ENCODE peak calls at places on chromosome 12, in seven cellular contexts. Q, D, J, H, Z, X and A are unnamed samples. For H3K4me1, the result is how much of the 10 kb centered on the place peaks cover.

GRCh38 chr12:132251741-132252490 is 77.5 kb downstream of the GALNT9 start:
- DNase-seq in Q (no peak), D (no peak), J (no peak), H (no peak), Z (peak), X (no peak), A (no peak)

GRCh38 chr12:123645851-123646250 is 12.2 kb downstream of the GTF2H3 start:
- DNase-seq in Q (no peak), D (no peak), J (no peak), H (no peak), Z (no peak), X (no peak), A (no peak)

GRCh38 chr12:263574-263973 is 938 bp upstream of the SLC6A13 start:
- DNase-seq in Q (no peak), D (no peak), J (peak), H (no peak), Z (no peak), X (peak), A (no peak)

GRCh38 chr12:64840949-64841717 is 16.7 kb downstream of the TBC1D30 start:
- DNase-seq in Q (no peak), D (no peak), J (no peak), H (no peak), Z (no peak), X (no peak), A (no peak)

GRCh38 chr12:66388512-66388911 is 86.2 kb downstream of the HELB start:
- DNase-seq in Q (no peak), D (no peak), J (no peak), H (no peak), Z (no peak), X (no peak), A (no peak)

GRCh38 chr12:130948136-130948535 is 5.6 kb upstream of the ADGRD1 start:
- DNase-seq in Q (no peak), D (no peak), J (no peak), H (no peak), Z (no peak), X (no peak), A (peak)

GRCh38 chr12:132635076-132635955 is 16.7 kb downstream of the P2RX2 start:
- DNase-seq in Q (no peak), D (peak), J (no peak), H (no peak), Z (no peak), X (no peak), A (no peak)

GRCh38 chr12:53118771-53119300 is 15.6 kb downstream of the SOAT2 start:
- DNase-seq in Q (no peak), D (no peak), J (no peak), H (no peak), Z (no peak), X (no peak), A (no peak)

GRCh38 chr12:42759622-42760273 is 170.2 kb upstream of the PRICKLE1 start:
- DNase-seq in Q (peak), D (peak), J (no peak), H (peak), Z (no peak), X (peak), A (no peak)

GRCh38 chr12:52884526-52885293 is 20.2 kb downstream of the KRT8 start:
- DNase-seq in Q (peak), D (peak), J (peak), H (peak), Z (peak), X (peak), A (no peak)

GRCh38 chr12:88472248-88472647 is 108.0 kb downstream of the KITLG start:
- DNase-seq in Q (peak), D (no peak), J (no peak), H (no peak), Z (no peak), X (peak), A (no peak)

GRCh38 chr12:51887476-51888315 is at the start of gene ANKRD33:
- DNase-seq in Q (peak), D (peak), J (no peak), H (no peak), Z (no peak), X (no peak), A (peak)

GRCh38 chr12:100901266-100901665 is 106.7 kb downstream of the ANO4 start:
- DNase-seq in Q (no peak), D (no peak), J (no peak), H (no peak), Z (no peak), X (peak), A (no peak)

GRCh38 chr12:27112891-27113290 is 30.5 kb upstream of the C12orf71 start:
- DNase-seq in Q (peak), D (no peak), J (no peak), H (no peak), Z (no peak), X (no peak), A (no peak)

GRCh38 chr12:27105746-27106536 is 23.6 kb upstream of the C12orf71 start:
- DNase-seq in Q (no peak), D (no peak), J (no peak), H (no peak), Z (no peak), X (no peak), A (no peak)

GRCh38 chr12:27104546-27104945 is 22.2 kb upstream of the C12orf71 start:
- DNase-seq in Q (no peak), D (no peak), J (no peak), H (no peak), Z (no peak), X (peak), A (no peak)

GRCh38 chr12:27107976-27108375 is 25.6 kb upstream of the C12orf71 start:
- DNase-seq in Q (peak), D (no peak), J (no peak), H (no peak), Z (no peak), X (no peak), A (no peak)

DNA sequence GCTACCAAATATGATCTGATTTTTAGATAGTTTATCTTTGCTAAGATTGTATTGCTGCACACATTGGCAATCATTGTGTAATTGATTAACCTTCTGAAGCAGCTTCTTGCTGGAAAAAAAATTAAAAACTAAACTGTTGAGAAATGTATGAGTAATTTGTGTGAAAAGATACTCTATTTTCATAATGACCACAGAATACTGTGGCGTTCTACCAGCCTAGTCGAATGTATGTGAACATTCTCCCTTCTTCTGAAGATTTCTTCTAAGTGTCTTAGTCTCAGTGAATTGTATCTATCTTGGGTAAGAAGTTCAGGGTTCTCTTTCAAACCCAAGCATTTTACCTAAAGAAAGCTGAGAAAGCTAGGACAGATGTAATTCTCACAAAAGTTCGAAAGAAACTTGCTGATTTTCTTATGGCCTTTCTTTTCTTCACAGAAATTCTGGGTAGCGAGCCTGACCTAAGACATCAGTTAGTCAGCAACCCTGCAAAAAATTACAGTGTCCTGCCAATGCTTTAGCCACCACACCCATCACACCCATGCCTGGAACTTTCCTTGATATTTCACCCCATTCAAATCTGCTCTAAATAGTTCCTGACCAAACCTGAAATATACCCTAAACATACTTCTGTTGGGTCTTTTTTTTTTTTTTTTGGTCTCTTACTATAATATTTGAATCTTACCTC is 27.1 kb upstream of the C12orf71 start:
- DNase-seq in Q (peak), D (no peak), J (no peak), H (no peak), Z (no peak), X (peak), A (no peak)
- H3K4me3 ChIP-seq in Q (no peak), D (no peak), J (no peak), H (no peak), Z (no peak), X (no peak), A (no peak)

GRCh38 chr12:22286569-22286968 is 47.9 kb downstream of the ST8SIA1 start:
- DNase-seq in Q (peak), D (no peak), J (no peak), H (no peak), Z (no peak), X (peak), A (no peak)

GRCh38 chr12:22285871-22286270 is 48.6 kb downstream of the ST8SIA1 start:
- DNase-seq in Q (no peak), D (no peak), J (no peak), H (no peak), Z (no peak), X (peak), A (no peak)

GRCh38 chr12:22283508-22283907 is 51.0 kb downstream of the ST8SIA1 start:
- DNase-seq in Q (no peak), D (no peak), J (no peak), H (no peak), Z (no peak), X (no peak), A (no peak)

GRCh38 chr12:22283006-22283506 is 51.5 kb downstream of the ST8SIA1 start:
- DNase-seq in Q (peak), D (no peak), J (no peak), H (no peak), Z (no peak), X (peak), A (no peak)

DNA sequence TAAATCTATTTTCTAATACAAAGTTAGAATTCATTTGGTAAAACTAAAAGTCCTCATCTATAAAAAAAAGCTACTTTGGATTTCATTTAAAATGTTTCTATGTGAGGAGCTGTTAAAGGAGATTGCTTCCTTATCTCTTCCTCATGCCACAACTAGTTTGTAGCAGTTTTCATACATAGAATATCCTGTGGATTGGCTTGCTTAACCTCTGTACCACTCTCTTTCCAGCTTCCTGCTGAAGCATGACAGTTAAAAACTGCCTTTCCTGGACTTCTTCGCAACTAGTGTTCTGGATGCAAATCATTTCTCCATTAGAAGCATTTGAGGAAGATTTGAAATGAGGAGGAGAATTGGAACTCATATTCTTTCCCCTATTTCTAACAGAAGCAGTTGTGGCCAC is 49.6 kb downstream of the ST8SIA1 start:
- DNase-seq in Q (peak), D (no peak), J (no peak), H (no peak), Z (no peak), X (peak), A (no peak)
- H3K4me1 ChIP-seq in Q (under half), D (under half), J (under half), H (under half), Z (under half), X (under half), A (under half)

DNA sequence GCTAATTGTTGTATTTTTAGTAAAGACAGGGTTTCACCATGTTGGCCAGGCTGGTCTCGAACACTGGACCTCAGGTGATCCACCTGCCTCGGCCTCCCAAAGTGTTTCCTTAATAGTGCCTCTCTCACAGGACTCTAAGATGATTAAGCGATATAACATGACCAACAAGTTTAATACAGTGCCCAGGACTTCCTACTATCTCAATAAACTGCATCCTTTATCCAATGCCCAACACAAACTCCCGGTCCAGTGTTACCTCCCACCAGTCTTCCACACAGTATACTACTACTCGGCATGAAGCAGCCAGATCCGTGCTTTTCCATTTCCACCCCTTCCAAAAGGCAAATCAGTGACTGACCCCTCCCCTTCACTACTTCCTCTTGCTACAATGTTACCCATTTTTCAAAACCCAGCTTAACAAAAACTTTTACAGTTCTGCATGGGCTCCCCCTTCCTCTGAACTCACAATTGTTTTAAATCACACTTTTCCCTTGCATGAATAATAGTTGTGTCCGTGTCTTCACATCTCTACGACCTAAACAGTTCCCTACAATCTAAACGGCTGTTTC is 895 bp downstream of the NOP2 start:
- DNase-seq in Q (no peak), D (no peak), J (no peak), H (no peak), Z (no peak), X (no peak), A (no peak)
- H3K4me3 ChIP-seq in Q (peak), D (peak), J (peak), H (peak), Z (peak), X (peak), A (peak)

GRCh38 chr12:46362895-46363581 is 9.5 kb downstream of the SLC38A2 start:
- DNase-seq in Q (peak), D (no peak), J (no peak), H (no peak), Z (no peak), X (no peak), A (no peak)
- H3K4me1 ChIP-seq in Q (under half), D (half or more), J (half or more), H (half or more), Z (half or more), X (under half), A (under half)

GRCh38 chr12:80912906-80913769 is 24.6 kb downstream of the LIN7A start:
- DNase-seq in Q (peak), D (no peak), J (no peak), H (no peak), Z (no peak), X (no peak), A (no peak)
- H3K4me3 ChIP-seq in Q (no peak), D (no peak), J (no peak), H (no peak), Z (no peak), X (no peak), A (no peak)

GRCh38 chr12:98519257-98519907 is 4.0 kb downstream of the TMPO start:
- DNase-seq in Q (no peak), D (no peak), J (no peak), H (no peak), Z (no peak), X (no peak), A (no peak)
- H3K4me1 ChIP-seq in Q (under half), D (under half), J (under half), H (under half), Z (half or more), X (under half), A (under half)